ENCODE peak calls at places on chromosome 3, in ten cellular contexts. F, E, W, T, D, C, U, R, Y and A are unnamed samples.

GRCh38 chr3:129514563-129514962 is 13.9 kb upstream of the RHO start:
- DNase-seq in Y (no peak), R (no peak), C (no peak), W (no peak), U (no peak), E (no peak), D (no peak), F (no peak), T (no peak), A (no peak)

GRCh38 chr3:43998374-43998840 is 243.3 kb upstream of the TOPAZ1 start:
- DNase-seq in C (no peak), E (peak), Y (no peak), D (no peak), W (no peak), F (no peak), U (no peak), R (peak), T (no peak), A (no peak)

GRCh38 chr3:146803746-146804145 is 198.6 kb upstream of the PLSCR5 start:
- DNase-seq in E (no peak), F (no peak), T (no peak), U (peak), Y (no peak), R (no peak), C (no peak), D (no peak), W (no peak), A (no peak)

GRCh38 chr3:45185461-45185860 is 39.3 kb upstream of the CDCP1 start:
- DNase-seq in R (no peak), T (no peak), U (no peak), E (no peak), C (no peak), W (no peak), Y (no peak), F (no peak), D (no peak), A (no peak)

GRCh38 chr3:148791296-148791695 is 36.3 kb upstream of the CPB1 start:
- DNase-seq in F (no peak), R (no peak), E (no peak), T (no peak), C (peak), U (no peak), Y (no peak), D (no peak), W (no peak), A (no peak)

GRCh38 chr3:46359748-46360509 is 6.0 kb downstream of the CCR2 start:
- DNase-seq in T (no peak), Y (peak), W (no peak), E (no peak), R (peak), U (no peak), D (no peak), F (no peak), C (no peak), A (no peak)

GRCh38 chr3:51691949-51692348 is 14.9 kb upstream of the GRM2 start:
- DNase-seq in D (no peak), F (no peak), R (no peak), E (no peak), U (no peak), T (no peak), W (no peak), Y (no peak), C (no peak), A (no peak)

GRCh38 chr3:149203758-149204157 is 17.9 kb downstream of the CP start:
- DNase-seq in T (no peak), W (no peak), U (no peak), Y (no peak), E (no peak), C (no peak), F (no peak), R (no peak), D (no peak), A (peak)

GRCh38 chr3:107068980-107069379 is 308.3 kb upstream of the CCDC54 start:
- DNase-seq in W (no peak), E (no peak), F (no peak), R (no peak), C (no peak), T (no peak), D (no peak), Y (peak), U (peak), A (no peak)

GRCh38 chr3:128054363-128054762 is 2.1 kb downstream of the SEC61A1 start:
- DNase-seq in Y (peak), U (no peak), C (no peak), E (peak), W (no peak), D (no peak), T (no peak), R (no peak), F (no peak), A (no peak)

GRCh38 chr3:181772166-181772565 is 60.4 kb downstream of the SOX2 start:
- DNase-seq in R (no peak), T (no peak), D (no peak), Y (no peak), C (no peak), F (no peak), U (no peak), E (no peak), W (no peak), A (no peak)

GRCh38 chr3:99895706-99896441 is 78.2 kb downstream of the CMSS1 start:
- DNase-seq in D (no peak), F (no peak), C (no peak), R (peak), U (peak), Y (peak), W (no peak), T (no peak), E (peak), A (peak)

GRCh38 chr3:177347611-177348010 is 150.3 kb upstream of the TBL1XR1 start:
- DNase-seq in U (no peak), T (no peak), F (no peak), C (no peak), E (no peak), W (no peak), Y (no peak), R (no peak), D (no peak), A (no peak)

GRCh38 chr3:102668247-102668646 is 233.4 kb downstream of the ZPLD1 start:
- DNase-seq in T (no peak), E (no peak), Y (no peak), R (no peak), W (no peak), D (no peak), C (no peak), U (no peak), F (no peak), A (no peak)

GRCh38 chr3:114880078-114880477 is 267.0 kb downstream of the ZBTB20 start:
- DNase-seq in D (no peak), R (peak), T (no peak), U (no peak), F (no peak), E (no peak), C (no peak), W (no peak), Y (peak), A (no peak)

GRCh38 chr3:89360155-89360554 is 252.7 kb downstream of the EPHA3 start:
- DNase-seq in D (no peak), C (no peak), T (no peak), F (no peak), U (no peak), R (no peak), Y (peak), W (no peak), E (no peak), A (no peak)

GRCh38 chr3:187808466-187809291 is 63.4 kb upstream of the BCL6 start:
- DNase-seq in T (no peak), D (no peak), F (no peak), E (peak), U (no peak), R (peak), C (no peak), W (no peak), Y (peak), A (no peak)

GRCh38 chr3:141881702-141882101 is 5.3 kb downstream of the ATP1B3 start:
- DNase-seq in Y (no peak), R (peak), F (no peak), E (no peak), U (no peak), C (no peak), W (no peak), T (no peak), D (no peak), A (no peak)

GRCh38 chr3:169552533-169552932 is 111.0 kb downstream of the MECOM start:
- DNase-seq in Y (peak), W (no peak), T (no peak), C (no peak), D (no peak), F (no peak), R (no peak), E (no peak), U (no peak), A (no peak)

GRCh38 chr3:184540777-184541681 is 20.6 kb upstream of the EPHB3 start:
- DNase-seq in E (peak), C (no peak), U (no peak), Y (peak), F (peak), R (peak), T (peak), W (peak), D (peak), A (peak)